ENCODE peak calls at places on chromosomes 7 and 10, in five cellular contexts. I is stomach, T is ovary, X is thyroid gland, J is lower lobe of right lung. Y is an unnamed sample. For H3K4me1, the result is how much of the 10 kb centered on the place peaks cover.

GRCh38 chr7:55641273-55641691 is 69.0 kb upstream of the VOPP1 start:
- DNase-seq in X (peak), I (peak), T (peak), J (no peak), Y (no peak)

GRCh38 chr10:29454250-29454649 is 165.4 kb downstream of the LYZL1 start:
- DNase-seq in T (no peak), X (no peak), J (no peak), I (no peak), Y (no peak)

GRCh38 chr10:12876266-12876665 is 125.2 kb downstream of the CCDC3 start:
- DNase-seq in T (no peak), J (no peak), X (no peak), I (no peak), Y (no peak)

GRCh38 chr10:44990302-44990655 is 10.4 kb upstream of the ZNF22 start:
- DNase-seq in I (no peak), T (peak), J (no peak), X (peak), Y (peak)

GRCh38 chr7:71517940-71518339 is 386.0 kb downstream of the GALNT17 start:
- DNase-seq in I (no peak), J (no peak), T (no peak), X (no peak), Y (no peak)

GRCh38 chr7:123573896-123574467 is 16.4 kb upstream of the NDUFA5 start:
- DNase-seq in X (no peak), J (no peak), I (no peak), T (no peak), Y (no peak)

GRCh38 chr7:22723171-22723601 is 3.8 kb upstream of the IL6 start:
- DNase-seq in I (peak), J (peak), T (peak), X (peak), Y (peak)

GRCh38 chr7:18597759-18598158 is 102.2 kb downstream of the HDAC9 start:
- DNase-seq in T (no peak), I (no peak), X (no peak), J (no peak), Y (no peak)

GRCh38 chr7:137395425-137395824 is 51.9 kb upstream of the PTN start:
- DNase-seq in X (no peak), J (no peak), I (no peak), T (no peak), Y (no peak)

GRCh38 chr10:12589789-12590188 is 240.4 kb downstream of the CAMK1D start:
- DNase-seq in I (no peak), J (no peak), X (no peak), T (no peak), Y (no peak)

GRCh38 chr7:33243319-33243881 is 114.0 kb downstream of the BBS9 start:
- DNase-seq in J (no peak), I (no peak), T (no peak), X (no peak), Y (no peak)

GRCh38 chr7:121012919-121013318 is 24.4 kb downstream of the CPED1 start:
- DNase-seq in X (no peak), I (no peak), T (no peak), J (no peak), Y (no peak)

GRCh38 chr7:391961-392524 is 102.1 kb downstream of the FOXL3 start:
- DNase-seq in T (no peak), X (no peak), J (peak), I (peak), Y (no peak)

GRCh38 chr10:73827346-73828089 is 16.1 kb upstream of the NDST2 start:
- DNase-seq in X (no peak), I (no peak), J (no peak), T (no peak), Y (no peak)

GRCh38 chr10:116796469-116796868 is 52.8 kb upstream of the ENO4 start:
- DNase-seq in J (no peak), I (no peak), X (no peak), T (no peak), Y (no peak)

GRCh38 chr7:140696024-140696678 is 357 bp upstream of the NDUFB2 start:
- DNase-seq in I (peak), T (peak), X (peak), J (peak), Y (peak)

GRCh38 chr7:464712-465461 is 54.8 kb downstream of the PDGFA start:
- DNase-seq in J (no peak), T (peak), I (no peak), X (no peak), Y (no peak)

DNA sequence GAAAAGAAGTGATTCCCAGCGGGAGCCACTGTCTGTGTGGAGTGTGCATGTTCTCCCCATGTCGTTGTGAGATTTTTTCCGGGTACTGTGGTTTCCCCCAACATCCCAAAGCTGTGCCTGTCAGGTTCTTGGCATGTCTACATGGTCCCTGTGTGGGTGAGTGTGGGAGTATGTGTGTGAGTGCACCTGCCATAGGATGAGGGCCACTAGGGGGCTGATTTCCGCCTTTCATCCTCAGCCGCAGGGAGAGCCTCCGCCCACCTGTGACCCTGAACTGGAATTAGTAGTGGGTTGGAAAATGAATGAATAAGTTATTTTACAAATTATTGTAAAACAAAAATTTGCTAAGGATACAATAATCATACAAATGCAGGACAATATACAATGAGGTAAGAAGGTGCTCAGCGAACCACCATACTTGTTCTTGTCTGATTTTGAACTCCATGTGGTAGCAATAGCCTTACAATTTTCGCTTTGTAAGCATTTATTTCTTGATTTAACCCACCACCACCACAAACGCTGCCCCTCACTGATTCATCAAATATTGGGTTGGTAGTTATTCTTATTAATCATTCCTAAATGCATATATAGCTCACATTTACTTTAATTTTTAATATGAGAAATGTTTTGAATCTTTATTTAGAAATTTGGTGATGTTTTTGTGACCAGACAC is 641.2 kb upstream of the VSTM2A start:
- DNase-seq in T (no peak), X (no peak), I (no peak), J (no peak), Y (no peak)
- TF ChIP-seq CTCF in T (no peak), X (no peak), I (no peak), J (no peak), Y (no peak)

GRCh38 chr7:150719960-150720891 is 3.8 kb downstream of the GIMAP1 start:
- DNase-seq in J (no peak), X (no peak), T (no peak), I (no peak), Y (no peak)
- H3K4me1 ChIP-seq in J (under half), X (under half), T (under half), I (under half), Y (under half)

DNA sequence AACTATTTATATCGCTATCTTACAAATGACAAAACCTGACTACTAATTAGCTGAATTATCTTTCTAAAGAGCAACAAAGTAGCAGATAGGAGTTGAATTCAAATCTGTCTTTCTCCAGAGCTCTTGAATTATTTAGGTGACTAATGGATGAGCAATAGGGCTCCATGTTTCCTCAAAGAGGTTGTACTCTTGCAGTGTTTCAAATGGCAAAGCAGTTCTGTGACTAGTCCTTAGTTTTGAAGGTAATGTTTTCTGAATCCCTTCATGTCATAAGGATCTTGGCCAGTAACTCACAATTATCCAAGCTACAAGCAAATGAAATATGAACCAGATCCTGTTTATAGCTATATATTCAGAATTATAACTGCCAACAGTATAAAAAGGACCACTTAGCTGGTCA is 999.7 kb downstream of the NRG3 start:
- DNase-seq in I (no peak), X (no peak), J (no peak), T (no peak), Y (no peak)
- H3K27ac ChIP-seq in I (no peak), X (no peak), J (no peak), T (no peak), Y (no peak)

GRCh38 chr7:45225560-45226335 is 68.2 kb downstream of the RAMP3 start:
- DNase-seq in I (no peak), T (no peak), J (no peak), X (no peak), Y (peak)
- TF ChIP-seq CTCF in I (no peak), T (no peak), J (no peak), X (no peak), Y (no peak)

GRCh38 chr7:158781217-158781975 is 47.9 kb downstream of the ESYT2 start:
- DNase-seq in I (no peak), J (no peak), T (no peak), X (no peak), Y (no peak)
- H3K4me1 ChIP-seq in I (under half), J (under half), T (under half), X (under half), Y (under half)